ENCODE peak calls at places on chromosomes 3 and 15, in nine cellular contexts. A is stimulated activated CD4-positive, alpha-beta T cell treated with anti-CD3 and anti-CD28 coated beads, Interleukin-2, amount 100 ng/mL, for 48 hours; V is upper lobe of right lung; G is T-helper 9 cell; N is HFFc6; K is ascending aorta; X is EL; W is HTR-8/SVneo; Q is RWPE1. R is an unnamed sample.

GRCh38 chr15:78880828-78881227 is 8.1 kb downstream of the MORF4L1 start:
- DNase-seq in A (no peak), V (no peak), G (no peak), N (no peak), K (no peak), X (no peak), W (no peak), Q (no peak), R (no peak)

GRCh38 chr3:43162573-43163084 is 56.8 kb upstream of the POMGNT2 start:
- DNase-seq in A (no peak), V (no peak), G (peak), N (no peak), K (no peak), X (no peak), W (no peak), Q (no peak), R (no peak)

GRCh38 chr3:169658311-169658931 is 5.1 kb downstream of the MECOM start:
- DNase-seq in A (no peak), V (peak), G (no peak), N (no peak), K (peak), X (no peak), W (no peak), Q (no peak), R (peak)

GRCh38 chr15:80343610-80344009 is 60.6 kb upstream of the ARNT2 start:
- DNase-seq in A (no peak), V (peak), G (no peak), N (no peak), K (no peak), X (no peak), W (no peak), Q (no peak), R (no peak)

GRCh38 chr15:75720787-75721461 is 8.3 kb upstream of the CSPG4 start:
- DNase-seq in A (peak), V (peak), G (no peak), N (peak), K (no peak), X (no peak), W (peak), Q (peak), R (no peak)

GRCh38 chr3:149657458-149657795 is 398 bp downstream of the WWTR1 start:
- DNase-seq in A (no peak), V (peak), G (no peak), N (peak), K (peak), X (peak), W (peak), Q (peak), R (no peak)

GRCh38 chr3:8152826-8153418 is 348.7 kb upstream of the LMCD1 start:
- DNase-seq in A (no peak), V (no peak), G (no peak), N (no peak), K (no peak), X (no peak), W (no peak), Q (no peak), R (no peak)

GRCh38 chr15:80210612-80211554 is 41.1 kb downstream of the CTXND1 start:
- DNase-seq in A (no peak), V (no peak), G (no peak), N (no peak), K (no peak), X (no peak), W (no peak), Q (no peak), R (no peak)

GRCh38 chr15:59609730-59610712 is 1.6 kb upstream of the GCNT3 start:
- DNase-seq in A (no peak), V (no peak), G (no peak), N (no peak), K (no peak), X (peak), W (no peak), Q (no peak), R (no peak)

GRCh38 chr15:101489236-101489632 is 273 bp downstream of the PCSK6 start:
- DNase-seq in A (no peak), V (peak), G (no peak), N (no peak), K (peak), X (no peak), W (no peak), Q (peak), R (no peak)

GRCh38 chr3:196218155-196218712 is 1.9 kb downstream of the SLC51A start:
- DNase-seq in A (no peak), V (no peak), G (no peak), N (no peak), K (no peak), X (no peak), W (no peak), Q (no peak), R (no peak)

GRCh38 chr3:138227650-138228049 is 40.5 kb downstream of the ARMC8 start:
- DNase-seq in A (no peak), V (no peak), G (no peak), N (peak), K (no peak), X (peak), W (no peak), Q (no peak), R (no peak)

GRCh38 chr3:147008886-147009285 is 397.5 kb downstream of the ZIC4 start:
- DNase-seq in A (no peak), V (no peak), G (no peak), N (no peak), K (no peak), X (peak), W (no peak), Q (no peak), R (no peak)

GRCh38 chr3:169901453-169901852 is 9.9 kb upstream of the SAMD7 start:
- DNase-seq in A (no peak), V (no peak), G (no peak), N (no peak), K (no peak), X (no peak), W (no peak), Q (no peak), R (no peak)

GRCh38 chr15:92878593-92879053 is 21.5 kb upstream of the CHD2 start:
- DNase-seq in A (no peak), V (no peak), G (no peak), N (no peak), K (no peak), X (no peak), W (no peak), Q (no peak), R (no peak)

GRCh38 chr3:93979850-93980677 is at the start of gene ARL13B:
- DNase-seq in A (peak), V (peak), G (peak), N (peak), K (peak), X (peak), W (peak), Q (peak), R (peak)

GRCh38 chr15:29143909-29144308 is 125.7 kb downstream of the NSMCE3 start:
- DNase-seq in A (no peak), V (no peak), G (no peak), N (peak), K (no peak), X (peak), W (peak), Q (no peak), R (no peak)

GRCh38 chr3:9340450-9341009 is 22.3 kb upstream of the THUMPD3 start:
- DNase-seq in A (no peak), V (no peak), G (no peak), N (peak), K (no peak), X (peak), W (peak), Q (peak), R (no peak)

GRCh38 chr3:71195492-71195891 is 388.0 kb downstream of the FOXP1 start:
- DNase-seq in A (no peak), V (no peak), G (no peak), N (peak), K (no peak), X (peak), W (peak), Q (no peak), R (no peak)

GRCh38 chr15:37682304-37682703 is 252.1 kb upstream of the TMCO5A start:
- DNase-seq in A (no peak), V (no peak), G (no peak), N (no peak), K (no peak), X (peak), W (no peak), Q (peak), R (no peak)

GRCh38 chr3:176505878-176506621 is 691.2 kb downstream of the TBL1XR1 start:
- DNase-seq in A (no peak), V (no peak), G (no peak), N (no peak), K (no peak), X (no peak), W (no peak), Q (no peak), R (no peak)

GRCh38 chr3:67526246-67526645 is 128.2 kb downstream of the SUCLG2 start:
- DNase-seq in A (no peak), V (no peak), G (no peak), N (peak), K (no peak), X (peak), W (no peak), Q (peak), R (no peak)

GRCh38 chr3:115862099-115862498 is 238.8 kb downstream of the GAP43 start:
- DNase-seq in A (no peak), V (no peak), G (no peak), N (no peak), K (no peak), X (no peak), W (no peak), Q (no peak), R (no peak)

GRCh38 chr15:60945196-60945595 is 283.9 kb downstream of the RORA start:
- DNase-seq in A (no peak), V (no peak), G (no peak), N (no peak), K (peak), X (no peak), W (no peak), Q (no peak), R (peak)

GRCh38 chr3:6736781-6737180 is 124.1 kb upstream of the GRM7 start:
- DNase-seq in A (no peak), V (no peak), G (no peak), N (no peak), K (no peak), X (no peak), W (no peak), Q (no peak), R (no peak)

GRCh38 chr15:84638103-84638502 is 16.0 kb downstream of the WDR73 start:
- DNase-seq in A (no peak), V (no peak), G (no peak), N (no peak), K (no peak), X (no peak), W (no peak), Q (peak), R (no peak)

GRCh38 chr3:134340362-134340997 is 33.8 kb downstream of the AMOTL2 start:
- DNase-seq in A (no peak), V (no peak), G (no peak), N (no peak), K (no peak), X (no peak), W (no peak), Q (no peak), R (no peak)

GRCh38 chr3:117003501-117003900 is 293.9 kb downstream of the TUSC7 start:
- DNase-seq in A (no peak), V (no peak), G (no peak), N (no peak), K (no peak), X (no peak), W (no peak), Q (no peak), R (no peak)

GRCh38 chr3:5423076-5423475 is 235.6 kb downstream of the EDEM1 start:
- DNase-seq in A (no peak), V (no peak), G (no peak), N (no peak), K (no peak), X (no peak), W (no peak), Q (no peak), R (no peak)

GRCh38 chr3:88626426-88627120 is 476.8 kb downstream of the C3orf38 start:
- DNase-seq in A (no peak), V (no peak), G (no peak), N (no peak), K (no peak), X (no peak), W (no peak), Q (no peak), R (no peak)

GRCh38 chr3:137020315-137020714 is 62.5 kb downstream of the IL20RB start:
- DNase-seq in A (no peak), V (no peak), G (no peak), N (no peak), K (no peak), X (no peak), W (no peak), Q (no peak), R (no peak)

GRCh38 chr15:90762109-90762508 is 45.0 kb downstream of the BLM start:
- DNase-seq in A (no peak), V (peak), G (no peak), N (no peak), K (peak), X (no peak), W (no peak), Q (no peak), R (peak)

GRCh38 chr3:193897288-193897687 is 238.7 kb upstream of the HES1 start:
- DNase-seq in A (no peak), V (no peak), G (no peak), N (no peak), K (peak), X (no peak), W (no peak), Q (no peak), R (no peak)

GRCh38 chr3:9525078-9525477 is 28.5 kb downstream of the LHFPL4 start:
- DNase-seq in A (no peak), V (no peak), G (no peak), N (no peak), K (no peak), X (no peak), W (no peak), Q (no peak), R (no peak)

GRCh38 chr15:68439506-68439905 is 7.5 kb upstream of the ITGA11 start:
- DNase-seq in A (no peak), V (no peak), G (no peak), N (no peak), K (no peak), X (no peak), W (no peak), Q (no peak), R (no peak)

GRCh38 chr15:59524331-59524731 is 86.3 kb downstream of the FAM81A start:
- DNase-seq in A (no peak), V (no peak), G (no peak), N (no peak), K (no peak), X (no peak), W (no peak), Q (no peak), R (no peak)

GRCh38 chr3:119891944-119892721 is 110.2 kb downstream of the NR1I2 start:
- DNase-seq in A (peak), V (no peak), G (peak), N (peak), K (no peak), X (peak), W (peak), Q (peak), R (no peak)

GRCh38 chr3:138497851-138498250 is 63.4 kb downstream of the ESYT3 start:
- DNase-seq in A (no peak), V (no peak), G (no peak), N (no peak), K (no peak), X (no peak), W (no peak), Q (no peak), R (no peak)

GRCh38 chr15:78461171-78461881 is 23.3 kb downstream of the IREB2 start:
- DNase-seq in A (no peak), V (no peak), G (no peak), N (no peak), K (no peak), X (no peak), W (no peak), Q (no peak), R (no peak)

R was measured in thoracic aorta.